ENCODE peak calls at places on chromosomes 16 and 17, in ten cellular contexts. X is stimulated activated CD4-positive, alpha-beta T cell treated with anti-CD3 and anti-CD28 coated beads, Interleukin-12 subunit alpha, Interleukin-12 subunit beta, amount 100 ng/mL, for 24 hours; A is substantia nigra; H is SHP77; Q is ascending aorta; C is sciatic nerve; D is epithelial cell of prostate; O is NCI-H2029; U is activated naive CD8-positive, alpha-beta T cell treated with anti-CD3 and anti-CD28 coated beads for 36 hours; P is skeletal muscle cell. V is an unnamed sample.
A peak's percentile ranks its signal among the peaks of the same experiment; 100 is the strongest.

GRCh38 chr16:72270531-72270930 is 98.6 kb upstream of the PMFBP1 start:
- DNase-seq in D (no peak), Q (no peak), A (no peak), H (no peak), P (no peak), C (no peak), O (no peak), X (no peak), U (no peak), V (no peak)

GRCh38 chr17:60939318-60939717 is 261.7 kb downstream of the BCAS3 start:
- DNase-seq in U (no peak), H (no peak), Q (no peak), C (no peak), D (no peak), P (no peak), A (no peak), O (no peak), X (no peak), V (no peak)

GRCh38 chr17:55540414-55541091 is 29.3 kb upstream of the SMIM36 start:
- DNase-seq in H (no peak), D (peak; percentile 26), X (no peak), C (no peak), P (peak; percentile 43), U (no peak), A (no peak), O (no peak), Q (no peak), V (no peak)

GRCh38 chr17:16880121-16880842 is 91.6 kb downstream of the TNFRSF13B start:
- DNase-seq in D (no peak), X (no peak), P (no peak), A (no peak), C (no peak), U (no peak), H (no peak), O (no peak), Q (no peak), V (no peak)

GRCh38 chr16:285146-286055 is 2.4 kb downstream of the PDIA2 start:
- DNase-seq in X (no peak), A (no peak), D (no peak), Q (no peak), U (no peak), P (no peak), C (no peak), H (no peak), O (no peak), V (no peak)

GRCh38 chr17:42459983-42460300 is 1.3 kb downstream of the ATP6V0A1 start:
- DNase-seq in X (no peak), O (peak; percentile 3), Q (no peak), P (no peak), C (no peak), A (no peak), H (no peak), D (no peak), U (no peak), V (no peak)

GRCh38 chr17:17792551-17793377 is 44.0 kb downstream of the SREBF1 start:
- DNase-seq in O (no peak), P (no peak), D (no peak), Q (no peak), C (no peak), A (peak; percentile 64), H (no peak), U (peak; percentile 61), X (no peak), V (no peak)

GRCh38 chr16:30615358-30616076 is 5.3 kb upstream of the ZNF689 start:
- DNase-seq in X (peak; percentile 37), Q (no peak), D (no peak), A (peak; percentile 54), O (peak; percentile 20), C (peak; percentile 72), U (peak; percentile 77), P (no peak), H (peak; percentile 94), V (peak; percentile 79)

GRCh38 chr16:87057951-87058560 is 259.1 kb downstream of the C16orf95 start:
- DNase-seq in C (no peak), U (no peak), X (no peak), H (no peak), Q (no peak), P (no peak), O (no peak), A (no peak), D (no peak), V (peak; percentile 67)

GRCh38 chr16:63921737-63922136 is 1200.1 kb downstream of the CDH11 start:
- DNase-seq in P (no peak), H (no peak), A (no peak), O (no peak), U (no peak), D (no peak), X (no peak), C (no peak), Q (no peak), V (no peak)

GRCh38 chr17:60163108-60163784 is 13.5 kb downstream of the CA4 start:
- DNase-seq in U (no peak), X (no peak), O (no peak), Q (no peak), P (no peak), D (no peak), C (no peak), A (no peak), H (no peak), V (no peak)

V was measured in posterior vena cava.